ENCODE peak calls at places on chromosomes 7 and 10, in ten cellular contexts. Z is stomach, E is HCT116, U is GM12878, A is esophagus muscularis mucosa, N is K562, G is endothelial cell of umbilical vein, W is HepG2, Q is H1, F is upper lobe of left lung. S is an unnamed sample.

GRCh38 chr7:123096976-123097375 is 101.5 kb upstream of the TAS2R16 start:
- DNase-seq in Z (no peak), E (no peak), U (no peak), A (no peak), N (no peak), G (no peak), W (no peak), Q (no peak), F (no peak), S (no peak)

GRCh38 chr10:105138287-105138854 is 497.3 kb downstream of the SORCS3 start:
- DNase-seq in Z (no peak), E (no peak), U (no peak), A (no peak), N (no peak), G (no peak), W (no peak), Q (no peak), F (no peak), S (no peak)

GRCh38 chr10:13048762-13049161 is 47.2 kb upstream of the CCDC3 start:
- DNase-seq in Z (no peak), E (no peak), U (no peak), A (no peak), N (no peak), G (no peak), W (no peak), Q (no peak), F (no peak), S (no peak)

GRCh38 chr10:33265621-33266020 is 68.8 kb downstream of the NRP1 start:
- DNase-seq in Z (peak; percentile 75), E (no peak), U (no peak), A (no peak), N (no peak), G (no peak), W (no peak), Q (no peak), F (no peak), S (no peak)

GRCh38 chr7:90552521-90552920 is 43.6 kb upstream of the CDK14 start:
- DNase-seq in Z (no peak), E (no peak), U (no peak), A (no peak), N (no peak), G (peak; percentile 46), W (no peak), Q (no peak), F (no peak), S (no peak)

GRCh38 chr10:6473901-6474370 is 106.1 kb downstream of the PRKCQ start:
- DNase-seq in Z (no peak), E (no peak), U (peak; percentile 11), A (no peak), N (no peak), G (no peak), W (no peak), Q (no peak), F (no peak), S (no peak)

GRCh38 chr7:5870311-5870710 is 10.3 kb upstream of the OCM start:
- DNase-seq in Z (no peak), E (no peak), U (no peak), A (no peak), N (no peak), G (no peak), W (no peak), Q (no peak), F (no peak), S (no peak)

GRCh38 chr7:17521437-17521836 is 223.0 kb downstream of the AHR start:
- DNase-seq in Z (no peak), E (no peak), U (no peak), A (no peak), N (no peak), G (peak; percentile 93), W (no peak), Q (no peak), F (no peak), S (no peak)

GRCh38 chr10:126111562-126111961 is 215.2 kb downstream of the FANK1 start:
- DNase-seq in Z (no peak), E (no peak), U (no peak), A (no peak), N (no peak), G (no peak), W (no peak), Q (no peak), F (no peak), S (no peak)

GRCh38 chr7:94382746-94383145 is 11.9 kb upstream of the COL1A2 start:
- DNase-seq in Z (no peak), E (no peak), U (no peak), A (no peak), N (no peak), G (no peak), W (no peak), Q (no peak), F (no peak), S (no peak)

GRCh38 chr7:30470163-30470770 is 8.3 kb downstream of the NOD1 start:
- DNase-seq in Z (no peak), E (no peak), U (no peak), A (no peak), N (peak; percentile 79), G (peak; percentile 69), W (no peak), Q (no peak), F (no peak), S (no peak)

GRCh38 chr7:30470783-30471182 is 7.8 kb downstream of the NOD1 start:
- DNase-seq in Z (no peak), E (no peak), U (no peak), A (no peak), N (peak; percentile 21), G (peak; percentile 92), W (no peak), Q (no peak), F (no peak), S (no peak)

GRCh38 chr7:30468041-30468440 is 10.5 kb downstream of the NOD1 start:
- DNase-seq in Z (no peak), E (no peak), U (no peak), A (no peak), N (no peak), G (no peak), W (no peak), Q (no peak), F (no peak), S (no peak)

GRCh38 chr7:30468791-30469190 is 9.8 kb downstream of the NOD1 start:
- DNase-seq in Z (no peak), E (no peak), U (no peak), A (no peak), N (no peak), G (no peak), W (no peak), Q (no peak), F (no peak), S (no peak)

GRCh38 chr7:30469303-30469702 is 9.3 kb downstream of the NOD1 start:
- DNase-seq in Z (no peak), E (peak; percentile 8), U (no peak), A (peak; percentile 97), N (no peak), G (peak; percentile 99), W (peak; percentile 83), Q (peak; percentile 66), F (no peak), S (peak; percentile 81)
- TF ChIP-seq POLR2A in Z (no peak), E (no peak), U (no peak), A (peak; percentile 32), N (no peak), G (peak; percentile 43), W (no peak), Q (no peak), F (no peak), S (no peak)

GRCh38 chr7:32958046-32959025 is 1.1 kb downstream of the FKBP9 start:
- DNase-seq in Z (peak; percentile 54), E (no peak), U (no peak), A (no peak), N (no peak), G (peak; percentile 72), W (peak; percentile 8), Q (peak; percentile 47), F (no peak), S (no peak)

GRCh38 chr7:32952876-32953275 is 4.4 kb upstream of the FKBP9 start:
- DNase-seq in Z (no peak), E (no peak), U (no peak), A (no peak), N (no peak), G (no peak), W (no peak), Q (no peak), F (no peak), S (no peak)

DNA sequence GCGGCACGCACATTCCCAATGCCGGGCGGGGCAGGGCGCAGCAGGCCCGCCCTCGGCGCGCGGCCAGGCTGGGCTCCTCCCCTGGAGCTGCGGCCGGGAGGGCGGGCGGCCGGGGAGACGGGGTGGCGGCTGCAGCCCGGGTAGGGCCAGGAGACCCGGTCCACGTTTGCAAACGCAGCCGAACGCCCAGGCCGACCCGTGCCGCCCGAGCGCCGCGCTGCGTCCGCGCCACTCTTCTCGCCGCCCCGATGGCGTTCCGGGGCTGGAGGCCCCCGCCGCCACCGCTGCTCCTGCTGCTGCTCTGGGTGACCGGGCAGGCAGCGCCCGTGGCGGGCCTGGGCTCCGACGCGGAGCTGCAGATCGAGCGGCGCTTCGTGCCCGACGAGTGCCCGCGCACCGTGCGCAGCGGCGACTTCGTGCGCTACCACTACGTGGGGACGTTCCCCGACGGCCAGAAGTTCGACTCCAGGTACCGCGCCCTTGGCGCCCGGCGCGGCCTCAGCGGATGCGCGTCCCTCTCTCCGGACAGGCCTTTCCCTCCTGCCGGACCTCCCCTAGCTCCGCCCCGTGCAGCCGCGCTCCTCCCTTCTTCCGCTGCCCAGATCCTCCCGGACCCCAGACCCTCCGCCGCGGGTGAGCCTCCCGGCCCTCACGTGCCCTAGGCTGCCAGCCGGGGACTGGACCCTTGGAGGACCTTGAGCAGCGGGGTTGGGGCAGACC is at the start of gene FKBP9:
- DNase-seq in Z (peak; percentile 93), E (no peak), U (no peak), A (peak; percentile 95), N (peak; percentile 94), G (peak; percentile 82), W (peak; percentile 76), Q (peak; percentile 89), F (peak; percentile 97), S (peak; percentile 92)
- TF ChIP-seq POLR2AphosphoS5 in Z (peak; percentile 24), E (peak; percentile 86), U (no peak), A (peak; percentile 72), N (peak; percentile 31), G (peak; percentile 75), W (peak; percentile 91), Q (no peak), F (peak; percentile 51), S (no peak)

DNA sequence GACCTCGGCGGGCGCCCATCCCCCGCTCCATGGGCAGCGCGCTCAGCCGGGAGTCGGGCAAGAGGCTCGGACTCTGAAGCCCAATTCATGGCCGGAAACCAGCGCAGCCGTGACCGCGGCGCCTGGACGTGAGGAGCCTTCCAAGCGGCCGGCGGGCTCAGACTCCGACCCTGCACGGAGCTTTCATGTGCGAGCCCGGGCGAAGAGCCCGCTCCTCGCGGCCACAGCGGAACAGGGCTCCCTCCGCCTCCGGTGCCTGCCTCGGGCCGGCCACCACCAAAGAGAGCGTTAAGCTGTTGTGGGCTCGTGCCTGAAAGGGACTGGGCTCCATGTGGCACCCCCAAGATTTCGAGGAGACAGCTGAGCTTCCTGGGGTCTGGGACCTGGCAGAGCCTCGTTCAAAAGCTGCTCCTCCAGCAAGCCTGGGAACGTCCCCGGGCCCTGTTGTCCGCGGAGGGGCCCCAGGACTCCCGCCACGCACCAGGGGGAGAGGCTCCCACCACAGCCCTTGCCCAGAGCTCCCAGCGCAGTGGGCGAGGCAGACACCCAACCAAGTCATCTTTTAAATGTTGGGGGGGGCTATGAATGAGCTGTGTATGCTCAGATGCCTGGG is 850 bp upstream of the GRID1 start:
- DNase-seq in Z (no peak), E (no peak), U (no peak), A (no peak), N (no peak), G (no peak), W (no peak), Q (peak; percentile 69), F (no peak), S (no peak)
- H3K4me3 ChIP-seq in Z (peak overlapping the region; percentile 50), E (no peak overlapping the region), U (peak overlapping the region; percentile 30), A (peak overlapping the region; percentile 58), N (no peak overlapping the region), G (no peak overlapping the region), W (no peak overlapping the region), Q (peak overlapping the region; percentile 65), F (no peak overlapping the region), S (peak overlapping the region; percentile 42)

GRCh38 chr10:103772096-103772845 is 83.1 kb downstream of the SH3PXD2A start:
- DNase-seq in Z (peak; percentile 75), E (peak; percentile 62), U (no peak), A (peak; percentile 97), N (peak; percentile 78), G (peak; percentile 51), W (no peak), Q (peak; percentile 82), F (peak; percentile 85), S (peak; percentile 90)
- TF ChIP-seq POLR2A in Z (no peak), E (peak; percentile 50), U (peak; percentile 21), A (no peak), N (peak; percentile 56), G (no peak), W (no peak), Q (no peak), F (peak; percentile 36), S (no peak)

S was measured in spleen.